ENCODE peak calls at places on chromosomes 5 and 9, in five cellular contexts. Z, S, T, O and A are unnamed samples.

GRCh38 chr5:58454025-58454424 is 5.9 kb downstream of the PLK2 start:
- DNase-seq in O (no peak), T (no peak), Z (no peak), S (no peak), A (no peak)

GRCh38 chr5:121156565-121156964 is 692.5 kb downstream of the PRR16 start:
- DNase-seq in T (no peak), Z (no peak), S (no peak), O (no peak), A (no peak)

GRCh38 chr9:34574632-34575031 is 14.9 kb downstream of the CNTFR start:
- DNase-seq in O (no peak), T (no peak), S (no peak), Z (no peak), A (no peak)

GRCh38 chr9:124510650-124511425 is 3.6 kb upstream of the NR5A1 start:
- DNase-seq in S (no peak), T (peak), O (no peak), Z (no peak), A (no peak)

GRCh38 chr5:32197032-32197431 is 22.9 kb upstream of the GOLPH3 start:
- DNase-seq in S (no peak), T (no peak), O (no peak), Z (no peak), A (no peak)

GRCh38 chr9:127162567-127163365 is 40.3 kb upstream of the ANGPTL2 start:
- DNase-seq in S (no peak), Z (no peak), O (no peak), T (no peak), A (no peak)

GRCh38 chr9:129343697-129344375 is 165.8 kb upstream of the IER5L start:
- DNase-seq in O (no peak), T (peak), Z (no peak), S (no peak), A (peak)

GRCh38 chr5:68661237-68661636 is 432.6 kb upstream of the SLC30A5 start:
- DNase-seq in Z (peak), O (no peak), S (no peak), T (no peak), A (peak)

GRCh38 chr5:59416441-59416840 is 477.1 kb downstream of the PDE4D start:
- DNase-seq in T (peak), O (no peak), Z (no peak), S (no peak), A (no peak)

GRCh38 chr5:75510417-75510835 is 1.0 kb downstream of the CERT1 start:
- DNase-seq in S (peak), Z (no peak), O (no peak), T (no peak), A (peak)

GRCh38 chr5:67156976-67157583 is 39.5 kb downstream of the CD180 start:
- DNase-seq in T (peak), S (peak), Z (peak), O (no peak), A (peak)

GRCh38 chr9:132372177-132373095 is 17.6 kb upstream of the SETX start:
- DNase-seq in O (no peak), T (peak), S (peak), Z (no peak), A (peak)

GRCh38 chr5:38725419-38725865 is 120.4 kb upstream of the OSMR start:
- DNase-seq in O (no peak), Z (no peak), T (no peak), S (no peak), A (no peak)

GRCh38 chr9:124180557-124180956 is 77.2 kb upstream of the NEK6 start:
- DNase-seq in O (no peak), S (no peak), Z (no peak), T (no peak), A (no peak)

GRCh38 chr5:175895701-175896102 is 24.3 kb downstream of the CPLX2 start:
- DNase-seq in O (no peak), S (no peak), Z (no peak), T (no peak), A (peak)

GRCh38 chr5:60993425-60993824 is 48.4 kb downstream of the NDUFAF2 start:
- DNase-seq in O (no peak), Z (no peak), S (no peak), T (peak), A (peak)

GRCh38 chr5:3139596-3139995 is 388.1 kb upstream of the IRX2 start:
- DNase-seq in Z (no peak), S (no peak), O (no peak), T (no peak), A (no peak)

GRCh38 chr9:692636-693459 is 148.6 kb upstream of the DMRT1 start:
- DNase-seq in Z (no peak), S (no peak), O (no peak), T (no peak), A (no peak)

GRCh38 chr9:17623965-17624364 is 45.1 kb downstream of the SH3GL2 start:
- DNase-seq in Z (no peak), T (no peak), O (no peak), S (no peak), A (no peak)

GRCh38 chr5:135069895-135070657 is 36.0 kb upstream of the PITX1 start:
- DNase-seq in S (no peak), O (no peak), Z (no peak), T (no peak), A (peak)

GRCh38 chr9:136255166-136255538 is 9.5 kb upstream of the QSOX2 start:
- DNase-seq in T (no peak), Z (no peak), O (no peak), S (peak), A (peak)

GRCh38 chr9:100601216-100601615 is 23.3 kb downstream of the CAVIN4 start:
- DNase-seq in Z (peak), O (peak), S (peak), T (peak), A (peak)

GRCh38 chr5:151553130-151553670 is 37.9 kb downstream of the FAT2 start:
- DNase-seq in T (no peak), O (no peak), Z (no peak), S (no peak), A (no peak)

GRCh38 chr5:142753114-142753764 is 16.9 kb upstream of the ARHGAP26 start:
- DNase-seq in T (peak), Z (no peak), O (peak), S (no peak), A (no peak)

GRCh38 chr5:95857185-95857945 is 34.8 kb upstream of the GLRX start:
- DNase-seq in T (no peak), Z (peak), O (no peak), S (no peak), A (no peak)

GRCh38 chr5:98564836-98565235 is 208.6 kb upstream of the RGMB start:
- DNase-seq in Z (no peak), S (no peak), O (no peak), T (no peak), A (no peak)

GRCh38 chr9:5429873-5430564 is 7.7 kb downstream of the PLGRKT start:
- DNase-seq in T (no peak), Z (no peak), O (no peak), S (no peak), A (no peak)

GRCh38 chr5:151615431-151615830 is 24.3 kb upstream of the FAT2 start:
- DNase-seq in S (no peak), Z (no peak), T (no peak), O (no peak), A (no peak)

GRCh38 chr5:174323878-174324281 is 278.4 kb downstream of the NSG2 start:
- DNase-seq in O (no peak), S (peak), Z (peak), T (peak), A (peak)

GRCh38 chr9:78239506-78239905 is 3.6 kb downstream of the CEP78 start:
- DNase-seq in S (no peak), T (peak), Z (no peak), O (peak), A (no peak)

GRCh38 chr5:93676707-93677106 is 64.7 kb downstream of the POU5F2 start:
- DNase-seq in O (no peak), S (no peak), Z (no peak), T (no peak), A (no peak)

GRCh38 chr5:149485655-149486615 is 65.3 kb downstream of the CSNK1A1 start:
- DNase-seq in S (peak), Z (no peak), O (peak), T (peak), A (no peak)
- TF ChIP-seq POLR2A in S (no peak), Z (no peak), O (no peak), T (no peak), A (no peak)

GRCh38 chr9:94178927-94179326 is 80.2 kb upstream of the ZNF169 start:
- DNase-seq in O (no peak), Z (no peak), T (no peak), S (no peak), A (no peak)

GRCh38 chr9:94176582-94176981 is 82.5 kb upstream of the ZNF169 start:
- DNase-seq in S (no peak), Z (no peak), O (no peak), T (no peak), A (no peak)

GRCh38 chr9:94183240-94183999 is 75.7 kb upstream of the ZNF169 start:
- DNase-seq in S (no peak), T (no peak), O (no peak), Z (no peak), A (no peak)

GRCh38 chr9:94182532-94182931 is 76.6 kb upstream of the ZNF169 start:
- DNase-seq in O (no peak), S (no peak), Z (no peak), T (no peak), A (no peak)

GRCh38 chr9:94181782-94182181 is 77.3 kb upstream of the ZNF169 start:
- DNase-seq in S (no peak), O (no peak), T (no peak), Z (no peak), A (no peak)
- TF ChIP-seq POLR2A in S (no peak), O (no peak), T (no peak), Z (no peak), A (no peak)

DNA sequence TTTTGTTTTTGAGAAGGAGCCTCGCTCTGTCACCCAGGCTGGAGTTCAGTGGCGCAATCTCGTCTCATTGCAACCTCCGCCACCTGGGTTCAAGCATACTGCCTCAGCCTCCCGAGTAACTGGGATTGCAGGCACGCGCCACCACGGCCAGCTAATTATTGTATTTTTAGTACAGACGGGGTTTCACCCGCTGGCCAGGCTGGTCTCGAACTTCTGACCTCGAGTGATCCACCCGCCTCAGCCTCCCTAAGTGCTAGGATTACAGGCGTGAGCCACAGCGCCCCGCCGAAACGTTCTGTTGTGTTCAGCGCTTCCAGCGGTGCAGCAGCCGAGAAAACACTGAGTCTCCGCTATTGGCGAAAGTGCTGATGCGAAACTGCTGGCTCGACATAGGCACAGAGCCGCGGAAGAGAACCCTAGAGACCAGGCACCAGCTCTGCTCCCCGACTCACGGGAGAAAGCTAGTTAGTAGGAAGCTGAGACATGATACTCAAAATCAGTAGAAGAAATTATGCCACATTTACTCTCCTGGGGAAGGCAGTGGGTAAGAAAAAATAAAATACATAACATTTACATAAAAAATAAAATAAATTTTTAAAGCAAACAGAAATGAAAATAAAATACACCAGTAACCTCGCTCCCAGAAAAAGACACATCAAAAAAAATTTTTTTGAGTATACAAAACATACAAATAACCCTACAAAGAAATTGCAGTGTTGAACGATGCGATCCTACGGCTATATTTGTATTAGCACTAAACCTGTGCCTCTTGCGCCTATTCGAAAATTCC is 31.6 kb downstream of the ANXA2R start:
- DNase-seq in Z (peak), O (peak), S (peak), T (peak), A (peak)
- TF ChIP-seq POLR2A in Z (peak), O (no peak), S (peak), T (peak), A (peak)

GRCh38 chr5:179908528-179908927 is 831 bp upstream of the TBC1D9B start:
- DNase-seq in O (no peak), T (no peak), Z (no peak), S (no peak), A (no peak)

GRCh38 chr5:179906795-179907569 is 715 bp downstream of the TBC1D9B start:
- DNase-seq in O (peak), Z (peak), S (peak), T (no peak), A (peak)

GRCh38 chr5:179909224-179909623 is 1.5 kb upstream of the TBC1D9B start:
- DNase-seq in O (no peak), Z (no peak), S (no peak), T (no peak), A (no peak)

GRCh38 chr5:179906294-179906794 is 1.4 kb downstream of the TBC1D9B start:
- DNase-seq in T (no peak), O (no peak), Z (no peak), S (no peak), A (no peak)

GRCh38 chr5:179907570-179908324 is at the start of gene TBC1D9B:
- DNase-seq in S (peak), O (peak), Z (peak), T (peak), A (peak)
- TF ChIP-seq POLR2A in S (peak), O (no peak), Z (no peak), T (peak), A (peak)

GRCh38 chr5:52943285-52943684 is 45.9 kb upstream of the ITGA2 start:
- DNase-seq in O (no peak), T (peak), Z (no peak), S (no peak), A (peak)

GRCh38 chr5:52945040-52945439 is 44.1 kb upstream of the ITGA2 start:
- DNase-seq in S (no peak), Z (no peak), T (no peak), O (no peak), A (no peak)

GRCh38 chr5:52947851-52948250 is 41.3 kb upstream of the ITGA2 start:
- DNase-seq in Z (no peak), O (no peak), T (no peak), S (no peak), A (no peak)

GRCh38 chr5:52947208-52947607 is 41.9 kb upstream of the ITGA2 start:
- DNase-seq in S (no peak), O (no peak), Z (no peak), T (no peak), A (no peak)

GRCh38 chr5:52943808-52944207 is 45.3 kb upstream of the ITGA2 start:
- DNase-seq in T (no peak), O (no peak), Z (no peak), S (no peak), A (no peak)
- TF ChIP-seq POLR2A in T (no peak), O (no peak), Z (no peak), S (no peak), A (no peak)

GRCh38 chr9:133374612-133375115 is 1.2 kb downstream of the SURF4 start:
- DNase-seq in T (no peak), Z (no peak), O (no peak), S (no peak), A (peak)
- TF ChIP-seq POLR2A in T (no peak), Z (no peak), O (no peak), S (no peak), A (no peak)

DNA sequence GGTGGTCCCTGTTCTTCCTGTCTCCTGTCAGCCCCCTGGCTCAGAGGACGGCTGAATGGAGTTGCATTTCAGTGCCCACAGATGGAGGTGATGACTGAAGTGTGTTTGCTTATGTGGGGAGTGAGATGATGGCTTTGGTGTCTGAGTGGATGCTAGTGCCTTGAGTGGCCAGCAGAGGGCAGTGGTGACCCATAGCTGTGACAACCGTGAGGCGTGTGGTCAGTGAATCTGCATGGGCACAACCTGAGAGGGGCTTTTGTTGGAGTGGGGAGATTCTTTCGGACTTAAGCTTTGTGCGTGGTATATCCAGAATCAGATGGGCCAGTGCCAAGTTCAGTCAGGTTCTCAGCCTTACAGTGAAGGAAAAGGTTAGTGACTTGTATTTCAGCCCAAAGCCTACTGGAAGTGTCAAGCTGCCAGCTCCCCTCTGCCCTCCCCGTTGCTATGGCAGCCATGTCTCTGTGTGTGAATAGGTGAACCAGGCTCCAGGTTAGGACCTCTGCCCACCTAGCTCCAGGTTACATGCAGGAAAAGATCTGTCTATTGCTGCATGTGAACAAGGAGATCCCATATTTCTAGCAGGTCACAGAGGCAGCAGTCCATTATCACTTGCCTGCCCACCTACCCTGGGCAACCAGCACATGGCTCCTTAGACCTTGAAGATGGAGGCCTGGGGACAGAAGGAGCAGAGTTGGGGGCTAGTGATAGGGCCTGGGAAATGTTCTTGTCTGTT is 14.7 kb upstream of the CXXC5 start:
- DNase-seq in T (peak), Z (peak), O (peak), S (peak), A (peak)
- TF ChIP-seq POLR2A in T (no peak), Z (no peak), O (no peak), S (no peak), A (no peak)

GRCh38 chr5:177132504-177133118 is 962 bp upstream of the NSD1 start:
- DNase-seq in Z (no peak), S (no peak), T (no peak), O (no peak), A (peak)

GRCh38 chr5:177131711-177132503 is 1.7 kb upstream of the NSD1 start:
- DNase-seq in O (no peak), T (no peak), Z (no peak), S (no peak), A (no peak)

GRCh38 chr5:177133119-177133844 is at the start of gene NSD1:
- DNase-seq in S (peak), Z (peak), T (peak), O (peak), A (peak)

GRCh38 chr5:177134653-177135225 is 1.2 kb downstream of the NSD1 start:
- DNase-seq in T (no peak), Z (no peak), O (no peak), S (no peak), A (peak)

GRCh38 chr5:177133845-177134652 is 476 bp downstream of the NSD1 start:
- DNase-seq in S (no peak), T (peak), Z (peak), O (no peak), A (peak)
- TF ChIP-seq POLR2A in S (no peak), T (peak), Z (peak), O (no peak), A (peak)

GRCh38 chr9:37788328-37788727 is 3.5 kb upstream of the EXOSC3 start:
- DNase-seq in T (no peak), Z (no peak), O (no peak), S (no peak), A (peak)

GRCh38 chr9:37787059-37787458 is 2.2 kb upstream of the EXOSC3 start:
- DNase-seq in S (no peak), O (no peak), Z (no peak), T (no peak), A (no peak)

GRCh38 chr9:37784291-37784639 is 599 bp downstream of the EXOSC3 start:
- DNase-seq in O (no peak), Z (no peak), T (no peak), S (no peak), A (no peak)

GRCh38 chr9:37790096-37790495 is 5.2 kb upstream of the EXOSC3 start:
- DNase-seq in S (no peak), O (no peak), Z (no peak), T (no peak), A (no peak)

GRCh38 chr9:37784640-37785483 is at the start of gene EXOSC3:
- DNase-seq in Z (peak), O (peak), T (peak), S (peak), A (peak)
- TF ChIP-seq POLR2A in Z (peak), O (peak), T (peak), S (peak), A (peak)

GRCh38 chr5:131957721-131958483 is 12.4 kb upstream of the MEIKIN start:
- DNase-seq in S (no peak), Z (no peak), O (no peak), T (no peak), A (no peak)
- TF ChIP-seq POLR2A in S (no peak), Z (no peak), O (no peak), T (no peak), A (no peak)